ENCODE peak calls at places on chromosomes 12 and 14, in ten cellular contexts. One of them, this sample, is unnamed.

GRCh38 chr12:94171595-94171930 is 23.2 kb downstream of the PLXNC1 start:
- DNase-seq in memory B cell: no peak
- DNase-seq in naive B cell: no peak
- DNase-seq in lung microvascular endothelial cell: no peak
- DNase-seq in right atrium auricular region: no peak
- DNase-seq in islet precursor cell: peak; percentile 90
- DNase-seq in Kasumi-1: no peak
- DNase-seq in NCI-H2081: no peak
- DNase-seq in effector memory CD8-positive, alpha-beta T cell: no peak
- DNase-seq in activated CD8-positive, alpha-beta memory T cell treated with anti-CD3 and anti-CD28 coated beads for 4 hours: no peak
- DNase-seq in this sample: peak; percentile 89

GRCh38 chr14:98665019-98665418 is 607.0 kb downstream of the BCL11B start:
- DNase-seq in memory B cell: no peak
- DNase-seq in naive B cell: no peak
- DNase-seq in lung microvascular endothelial cell: no peak
- DNase-seq in right atrium auricular region: no peak
- DNase-seq in islet precursor cell: no peak
- DNase-seq in Kasumi-1: no peak
- DNase-seq in NCI-H2081: no peak
- DNase-seq in effector memory CD8-positive, alpha-beta T cell: no peak
- DNase-seq in activated CD8-positive, alpha-beta memory T cell treated with anti-CD3 and anti-CD28 coated beads for 4 hours: no peak
- DNase-seq in this sample: peak; percentile 48

GRCh38 chr12:95440401-95440800 is 33.6 kb upstream of the METAP2 start:
- DNase-seq in memory B cell: no peak
- DNase-seq in naive B cell: no peak
- DNase-seq in lung microvascular endothelial cell: no peak
- DNase-seq in right atrium auricular region: no peak
- DNase-seq in islet precursor cell: no peak
- DNase-seq in Kasumi-1: no peak
- DNase-seq in NCI-H2081: no peak
- DNase-seq in effector memory CD8-positive, alpha-beta T cell: no peak
- DNase-seq in activated CD8-positive, alpha-beta memory T cell treated with anti-CD3 and anti-CD28 coated beads for 4 hours: no peak
- DNase-seq in this sample: no peak

GRCh38 chr14:76376409-76376877 is 506 bp downstream of the ESRRB start:
- DNase-seq in memory B cell: no peak
- DNase-seq in naive B cell: no peak
- DNase-seq in lung microvascular endothelial cell: no peak
- DNase-seq in right atrium auricular region: no peak
- DNase-seq in islet precursor cell: no peak
- DNase-seq in Kasumi-1: no peak
- DNase-seq in NCI-H2081: no peak
- DNase-seq in effector memory CD8-positive, alpha-beta T cell: no peak
- DNase-seq in activated CD8-positive, alpha-beta memory T cell treated with anti-CD3 and anti-CD28 coated beads for 4 hours: no peak
- DNase-seq in this sample: peak; percentile 1

GRCh38 chr14:73058923-73059311 is 583 bp downstream of the RBM25 start:
- DNase-seq in memory B cell: no peak
- DNase-seq in naive B cell: no peak
- DNase-seq in lung microvascular endothelial cell: peak; percentile 39
- DNase-seq in right atrium auricular region: peak; percentile 61
- DNase-seq in islet precursor cell: peak; percentile 57
- DNase-seq in Kasumi-1: peak; percentile 45
- DNase-seq in NCI-H2081: peak; percentile 27
- DNase-seq in effector memory CD8-positive, alpha-beta T cell: no peak
- DNase-seq in activated CD8-positive, alpha-beta memory T cell treated with anti-CD3 and anti-CD28 coated beads for 4 hours: no peak
- DNase-seq in this sample: peak; percentile 68

GRCh38 chr14:22602853-22603252 is 4.8 kb downstream of the ABHD4 start:
- DNase-seq in memory B cell: no peak
- DNase-seq in naive B cell: no peak
- DNase-seq in lung microvascular endothelial cell: peak; percentile 36
- DNase-seq in right atrium auricular region: no peak
- DNase-seq in islet precursor cell: no peak
- DNase-seq in Kasumi-1: no peak
- DNase-seq in NCI-H2081: no peak
- DNase-seq in effector memory CD8-positive, alpha-beta T cell: no peak
- DNase-seq in activated CD8-positive, alpha-beta memory T cell treated with anti-CD3 and anti-CD28 coated beads for 4 hours: no peak
- DNase-seq in this sample: no peak

GRCh38 chr14:92846162-92846897 is 52.2 kb downstream of the GOLGA5 start:
- DNase-seq in memory B cell: no peak
- DNase-seq in naive B cell: no peak
- DNase-seq in lung microvascular endothelial cell: peak; percentile 82
- DNase-seq in right atrium auricular region: no peak
- DNase-seq in islet precursor cell: no peak
- DNase-seq in Kasumi-1: peak; percentile 62
- DNase-seq in NCI-H2081: no peak
- DNase-seq in effector memory CD8-positive, alpha-beta T cell: no peak
- DNase-seq in activated CD8-positive, alpha-beta memory T cell treated with anti-CD3 and anti-CD28 coated beads for 4 hours: no peak
- DNase-seq in this sample: no peak

GRCh38 chr12:80441921-80442320 is 2.1 kb upstream of the PTPRQ start:
- DNase-seq in memory B cell: no peak
- DNase-seq in naive B cell: no peak
- DNase-seq in lung microvascular endothelial cell: peak; percentile 16
- DNase-seq in right atrium auricular region: no peak
- DNase-seq in islet precursor cell: no peak
- DNase-seq in Kasumi-1: no peak
- DNase-seq in NCI-H2081: no peak
- DNase-seq in effector memory CD8-positive, alpha-beta T cell: no peak
- DNase-seq in activated CD8-positive, alpha-beta memory T cell treated with anti-CD3 and anti-CD28 coated beads for 4 hours: no peak
- DNase-seq in this sample: no peak

GRCh38 chr12:122527478-122527944 is 462 bp downstream of the KNTC1 start:
- DNase-seq in memory B cell: peak; percentile 23
- DNase-seq in naive B cell: peak; percentile 21
- DNase-seq in lung microvascular endothelial cell: peak; percentile 67
- DNase-seq in right atrium auricular region: no peak
- DNase-seq in islet precursor cell: no peak
- DNase-seq in Kasumi-1: peak; percentile 47
- DNase-seq in NCI-H2081: peak; percentile 24
- DNase-seq in effector memory CD8-positive, alpha-beta T cell: peak; percentile 21
- DNase-seq in activated CD8-positive, alpha-beta memory T cell treated with anti-CD3 and anti-CD28 coated beads for 4 hours: no peak
- DNase-seq in this sample: peak; percentile 42

This sample was measured in mesendoderm.